ENCODE peak calls at places on chromosomes 13 and 19, in ten cellular contexts. R is epithelial cell of proximal tubule; C is naive thymus-derived CD8-positive, alpha-beta T cell; A is T-helper 1 cell; H is smooth muscle cell of the brain vasculature; X is dermis microvascular lymphatic vessel endothelial cell; W is T-helper 2 cell; L is SHP77 treated with DMSO at 0.1 percent for 48 hours; N is AG04449; O is stimulated activated CD4-positive, alpha-beta T cell treated with anti-CD3 and anti-CD28 coated beads, Interleukin-1b, Interleukin-23, amount 100 ng/mL, for 24 hours. E is an unnamed sample.

GRCh38 chr19:4870025-4870700 is 2.7 kb upstream of the PLIN3 start:
- DNase-seq in R (peak; percentile 41), C (no peak), A (no peak), H (peak; percentile 56), X (no peak), W (no peak), L (no peak), N (peak; percentile 52), O (peak; percentile 27), E (no peak)

GRCh38 chr13:23699271-23699670 is 129.1 kb downstream of the TNFRSF19 start:
- DNase-seq in R (no peak), C (no peak), A (no peak), H (no peak), X (no peak), W (no peak), L (no peak), N (no peak), O (no peak), E (no peak)

GRCh38 chr19:14978377-14978776 is 1.3 kb downstream of the SLC1A6 start:
- DNase-seq in R (no peak), C (no peak), A (no peak), H (no peak), X (no peak), W (no peak), L (no peak), N (no peak), O (no peak), E (no peak)

GRCh38 chr19:13920940-13921744 is 15.1 kb downstream of the CC2D1A start:
- DNase-seq in R (no peak), C (no peak), A (no peak), H (no peak), X (no peak), W (no peak), L (peak; percentile 4), N (no peak), O (no peak), E (no peak)

GRCh38 chr13:27926644-27927434 is 7.0 kb downstream of the PDX1 start:
- DNase-seq in R (no peak), C (no peak), A (no peak), H (no peak), X (no peak), W (no peak), L (no peak), N (no peak), O (no peak), E (no peak)

GRCh38 chr19:48444933-48445194 is 919 bp upstream of the GRWD1 start:
- DNase-seq in R (no peak), C (no peak), A (no peak), H (no peak), X (no peak), W (no peak), L (no peak), N (no peak), O (no peak), E (no peak)

GRCh38 chr19:7862413-7862951 is 11.7 kb downstream of the PRR36 start:
- DNase-seq in R (no peak), C (peak; percentile 86), A (peak; percentile 69), H (no peak), X (no peak), W (peak; percentile 60), L (no peak), N (no peak), O (peak; percentile 66), E (peak; percentile 49)

GRCh38 chr19:39196860-39197562 is at the start of gene NCCRP1:
- DNase-seq in R (no peak), C (no peak), A (no peak), H (no peak), X (no peak), W (no peak), L (no peak), N (no peak), O (no peak), E (no peak)

GRCh38 chr13:53885997-53886396 is 857.4 kb downstream of the OLFM4 start:
- DNase-seq in R (no peak), C (no peak), A (no peak), H (no peak), X (no peak), W (no peak), L (no peak), N (no peak), O (no peak), E (no peak)

GRCh38 chr13:110017379-110017778 is 231.0 kb upstream of the IRS2 start:
- DNase-seq in R (peak; percentile 78), C (no peak), A (no peak), H (no peak), X (no peak), W (no peak), L (no peak), N (peak; percentile 71), O (no peak), E (no peak)

GRCh38 chr13:45811891-45812583 is 39.5 kb downstream of the SIAH3 start:
- DNase-seq in R (no peak), C (no peak), A (no peak), H (no peak), X (no peak), W (no peak), L (no peak), N (no peak), O (no peak), E (no peak)

GRCh38 chr19:7098096-7098495 is 28.6 kb downstream of the ZNF557 start:
- DNase-seq in R (no peak), C (no peak), A (no peak), H (no peak), X (no peak), W (no peak), L (no peak), N (no peak), O (no peak), E (no peak)

GRCh38 chr13:114134111-114134943 is 1.9 kb upstream of the RASA3 start:
- DNase-seq in R (no peak), C (peak; percentile 64), A (no peak), H (no peak), X (no peak), W (no peak), L (no peak), N (no peak), O (no peak), E (no peak)

GRCh38 chr19:18044825-18045304 is 36.9 kb downstream of the ARRDC2 start:
- DNase-seq in R (no peak), C (peak; percentile 91), A (peak; percentile 65), H (no peak), X (no peak), W (peak; percentile 34), L (peak; percentile 18), N (no peak), O (peak; percentile 83), E (peak; percentile 84)

GRCh38 chr19:44890366-44891015 is 563 bp upstream of the TOMM40 start:
- DNase-seq in R (peak; percentile 96), C (peak; percentile 100), A (no peak), H (peak; percentile 99), X (peak; percentile 100), W (no peak), L (peak; percentile 100), N (peak; percentile 98), O (no peak), E (peak; percentile 97)

GRCh38 chr19:11234486-11235075 is 4.8 kb upstream of the ANGPTL8 start:
- DNase-seq in R (no peak), C (no peak), A (no peak), H (no peak), X (no peak), W (no peak), L (no peak), N (no peak), O (no peak), E (no peak)